ENCODE peak calls at places on chromosome 21, in six cellular contexts. X is cerebellar cortex; U is GM13977; I is activated T-helper 1 cell treated with anti-CD3 and anti-CD28 coated beads, Interleukin-12 subunit alpha, Interleukin-12 subunit beta, Interleukin-2, Interleukin-4 antibody, amounts not matched to agents 30 ng/mL and 10 ng/mL and 1 ng/mL, durations not matched to agents 14 hours and 24 hours and 36 hours; W is mammary epithelial cell; B is mucosa of gallbladder. A is an unnamed sample.

GRCh38 chr21:36132691-36133090 is 2.2 kb upstream of the CBR3 start:
- DNase-seq in X (no peak), U (no peak), I (no peak), W (no peak), B (peak), A (no peak)

GRCh38 chr21:44706706-44707615 is 4.4 kb downstream of the TSPEAR start:
- DNase-seq in X (no peak), U (peak), I (no peak), W (no peak), B (no peak), A (no peak)

GRCh38 chr21:35565204-35565611 is 495.1 kb downstream of the SETD4 start:
- DNase-seq in X (no peak), U (no peak), I (no peak), W (peak), B (peak), A (peak)

GRCh38 chr21:36035381-36035791 is 24.9 kb downstream of the SETD4 start:
- DNase-seq in X (no peak), U (no peak), I (no peak), W (no peak), B (peak), A (no peak)

GRCh38 chr21:15682977-15683376 is 46.8 kb upstream of the USP25 start:
- DNase-seq in X (no peak), U (no peak), I (no peak), W (peak), B (no peak), A (peak)

GRCh38 chr21:43608225-43608624 is 51.1 kb downstream of the HSF2BP start:
- DNase-seq in X (no peak), U (no peak), I (no peak), W (peak), B (no peak), A (peak)

GRCh38 chr21:17466166-17466565 is 46.7 kb upstream of the CXADR start:
- DNase-seq in X (no peak), U (no peak), I (no peak), W (peak), B (no peak), A (peak)

GRCh38 chr21:17679002-17679600 is 66.4 kb upstream of the BTG3 start:
- DNase-seq in X (peak), U (peak), I (peak), W (peak), B (peak), A (peak)

GRCh38 chr21:41640756-41641509 is 125.9 kb downstream of the RIPK4 start:
- DNase-seq in X (no peak), U (no peak), I (no peak), W (peak), B (no peak), A (peak)

GRCh38 chr21:15009964-15010363 is 54.8 kb downstream of the NRIP1 start:
- DNase-seq in X (no peak), U (no peak), I (no peak), W (no peak), B (no peak), A (no peak)

GRCh38 chr21:32887026-32887425 is 115.5 kb upstream of the PAXBP1 start:
- DNase-seq in X (no peak), U (no peak), I (no peak), W (no peak), B (no peak), A (no peak)

GRCh38 chr21:32382108-32382601 is 10.7 kb downstream of the URB1 start:
- DNase-seq in X (no peak), U (no peak), I (no peak), W (no peak), B (no peak), A (peak)

GRCh38 chr21:44988607-44989537 is 49.0 kb downstream of the SLX9 start:
- DNase-seq in X (no peak), U (no peak), I (no peak), W (no peak), B (no peak), A (no peak)

GRCh38 chr21:42499430-42500106 is 3.5 kb upstream of the RSPH1 start:
- DNase-seq in X (no peak), U (no peak), I (no peak), W (no peak), B (no peak), A (no peak)

GRCh38 chr21:15967661-15968060 is 237.9 kb downstream of the USP25 start:
- DNase-seq in X (no peak), U (no peak), I (no peak), W (peak), B (no peak), A (peak)

GRCh38 chr21:40640427-40640826 is 206.5 kb downstream of the DSCAM start:
- DNase-seq in X (no peak), U (no peak), I (no peak), W (no peak), B (no peak), A (no peak)

GRCh38 chr21:20353351-20353750 is 644.9 kb upstream of the NCAM2 start:
- DNase-seq in X (no peak), U (no peak), I (no peak), W (no peak), B (no peak), A (peak)

GRCh38 chr21:32184485-32184884 is 94.4 kb downstream of the MIS18A start:
- DNase-seq in X (no peak), U (no peak), I (no peak), W (no peak), B (no peak), A (no peak)

GRCh38 chr21:18529253-18529652 is 125.7 kb upstream of the TMPRSS15 start:
- DNase-seq in X (no peak), U (no peak), I (no peak), W (no peak), B (no peak), A (peak)

GRCh38 chr21:45153358-45154318 is 79.3 kb downstream of the ADARB1 start:
- DNase-seq in X (no peak), U (no peak), I (no peak), W (no peak), B (peak), A (no peak)

GRCh38 chr21:33871171-33871570 is 44.4 kb downstream of the ATP5PO start:
- DNase-seq in X (no peak), U (no peak), I (no peak), W (peak), B (no peak), A (no peak)

GRCh38 chr21:42535602-42536171 is 22.0 kb downstream of the SLC37A1 start:
- DNase-seq in X (no peak), U (peak), I (no peak), W (no peak), B (no peak), A (no peak)

GRCh38 chr21:20996421-20997307 is 1.5 kb upstream of the NCAM2 start:
- DNase-seq in X (no peak), U (no peak), I (no peak), W (no peak), B (no peak), A (peak)

GRCh38 chr21:45542667-45543370 is 579 bp upstream of the SLC19A1 start:
- DNase-seq in X (no peak), U (no peak), I (no peak), W (no peak), B (no peak), A (no peak)

GRCh38 chr21:38343691-38344090 is 86.9 kb downstream of the KCNJ15 start:
- DNase-seq in X (no peak), U (no peak), I (no peak), W (peak), B (peak), A (peak)

GRCh38 chr21:17513214-17514123 is 626 bp downstream of the CXADR start:
- DNase-seq in X (peak), U (peak), I (no peak), W (peak), B (no peak), A (peak)

GRCh38 chr21:42835611-42836401 is 43.5 kb downstream of the WDR4 start:
- DNase-seq in X (no peak), U (no peak), I (no peak), W (no peak), B (no peak), A (no peak)

GRCh38 chr21:45574081-45574501 is 31.9 kb upstream of the SLC19A1 start:
- DNase-seq in X (no peak), U (no peak), I (no peak), W (no peak), B (no peak), A (no peak)

GRCh38 chr21:41783476-41784150 is 16.8 kb upstream of the RIPK4 start:
- DNase-seq in X (no peak), U (no peak), I (no peak), W (peak), B (peak), A (peak)

GRCh38 chr21:14482165-14482564 is 64.0 kb downstream of the SAMSN1 start:
- DNase-seq in X (no peak), U (no peak), I (peak), W (no peak), B (no peak), A (no peak)

GRCh38 chr21:34333150-34333739 is 30.6 kb upstream of the KCNE2 start:
- DNase-seq in X (no peak), U (no peak), I (no peak), W (peak), B (no peak), A (no peak)

GRCh38 chr21:38056481-38056880 is 140.2 kb upstream of the KCNJ6 start:
- DNase-seq in X (no peak), U (no peak), I (no peak), W (no peak), B (no peak), A (no peak)

GRCh38 chr21:17585875-17586450 is 26.7 kb downstream of the BTG3 start:
- DNase-seq in X (peak), U (peak), I (no peak), W (peak), B (peak), A (peak)

GRCh38 chr21:20999567-21000169 is 1.5 kb downstream of the NCAM2 start:
- DNase-seq in X (peak), U (peak), I (no peak), W (peak), B (peak), A (peak)

GRCh38 chr21:31731112-31731801 is 661 bp downstream of the SCAF4 start:
- DNase-seq in X (no peak), U (peak), I (peak), W (no peak), B (peak), A (no peak)

GRCh38 chr21:45184869-45185268 is 102.8 kb downstream of the POFUT2 start:
- DNase-seq in X (no peak), U (no peak), I (no peak), W (no peak), B (no peak), A (no peak)